ENCODE peak calls at places on chromosomes 1 and 21, in seven cellular contexts. H is mesendoderm, V is H1, Y is IMR-90, N is H9, L is neuronal stem cell, S is mesenchymal stem cell. F is an unnamed sample.

GRCh38 chr1:69524010-69524409 is 43.7 kb upstream of the LRRC7 start:
- DNase-seq in H (no peak), V (no peak), Y (peak; percentile 46), N (no peak), L (no peak), S (peak; percentile 53), F (peak; percentile 8)

GRCh38 chr1:47587891-47588582 is 150.2 kb downstream of the FOXD2 start:
- DNase-seq in H (peak; percentile 42), V (peak; percentile 43), Y (no peak), N (peak; percentile 25), L (no peak), S (peak; percentile 36), F (no peak)

GRCh38 chr1:61084560-61084991 is 2.2 kb downstream of the NFIA start:
- DNase-seq in H (no peak), V (no peak), Y (no peak), N (no peak), L (no peak), S (no peak), F (no peak)

GRCh38 chr1:36253463-36253862 is 29.2 kb downstream of the THRAP3 start:
- DNase-seq in H (no peak), V (no peak), Y (peak; percentile 50), N (no peak), L (no peak), S (peak; percentile 73), F (no peak)

GRCh38 chr1:109617291-109617801 is 2.1 kb downstream of the GNAT2 start:
- DNase-seq in H (peak; percentile 95), V (no peak), Y (peak; percentile 97), N (peak; percentile 59), L (peak; percentile 59), S (peak; percentile 94), F (peak; percentile 41)

GRCh38 chr1:177979272-177979671 is 9.4 kb upstream of the SEC16B start:
- DNase-seq in H (no peak), V (no peak), Y (no peak), N (no peak), L (no peak), S (no peak), F (no peak)

GRCh38 chr1:36172983-36173382 is 17.0 kb downstream of the MAP7D1 start:
- DNase-seq in H (no peak), V (no peak), Y (peak; percentile 86), N (no peak), L (no peak), S (peak; percentile 73), F (no peak)

GRCh38 chr1:11013160-11013531 is 692 bp downstream of the TARDBP start:
- DNase-seq in H (no peak), V (no peak), Y (peak; percentile 14), N (no peak), L (no peak), S (peak; percentile 66), F (no peak)

GRCh38 chr1:49364676-49365075 is 588.0 kb upstream of the BEND5 start:
- DNase-seq in H (peak; percentile 39), V (no peak), Y (no peak), N (no peak), L (no peak), S (no peak), F (peak; percentile 1)

GRCh38 chr1:231934797-231935196 is 308.2 kb downstream of the DISC1 start:
- DNase-seq in H (peak; percentile 49), V (no peak), Y (peak; percentile 64), N (no peak), L (no peak), S (no peak), F (no peak)

GRCh38 chr1:89955806-89956205 is 39.1 kb upstream of the ZNF326 start:
- DNase-seq in H (no peak), V (no peak), Y (no peak), N (no peak), L (no peak), S (no peak), F (peak; percentile 57)

GRCh38 chr1:151875419-151876097 is 22.0 kb upstream of the THEM5 start:
- DNase-seq in H (no peak), V (no peak), Y (no peak), N (no peak), L (no peak), S (no peak), F (no peak)

GRCh38 chr1:6465461-6466005 is 440 bp downstream of the TNFRSF25 start:
- DNase-seq in H (no peak), V (peak; percentile 61), Y (no peak), N (no peak), L (no peak), S (no peak), F (no peak)

GRCh38 chr21:45366931-45367401 is 38.0 kb upstream of the COL18A1 start:
- DNase-seq in H (peak; percentile 57), V (no peak), Y (peak; percentile 98), N (no peak), L (no peak), S (peak; percentile 98), F (no peak)

GRCh38 chr1:216005916-216006315 is 417.3 kb downstream of the USH2A start:
- DNase-seq in H (no peak), V (no peak), Y (peak; percentile 71), N (no peak), L (no peak), S (no peak), F (no peak)

GRCh38 chr1:93958351-93959101 is 49.3 kb upstream of the GCLM start:
- DNase-seq in H (no peak), V (no peak), Y (no peak), N (no peak), L (no peak), S (no peak), F (no peak)

GRCh38 chr1:9388628-9389184 is 96.0 kb downstream of the SPSB1 start:
- DNase-seq in H (peak; percentile 55), V (no peak), Y (no peak), N (no peak), L (no peak), S (peak; percentile 81), F (no peak)

GRCh38 chr1:93608188-93609109 is 73.2 kb downstream of the BCAR3 start:
- DNase-seq in H (peak; percentile 67), V (no peak), Y (peak; percentile 31), N (no peak), L (no peak), S (peak; percentile 62), F (no peak)

GRCh38 chr1:5913078-5913845 is 79.0 kb downstream of the NPHP4 start:
- DNase-seq in H (peak; percentile 16), V (peak; percentile 42), Y (peak; percentile 34), N (peak; percentile 29), L (no peak), S (no peak), F (no peak)

GRCh38 chr1:62240651-62241050 is 46.0 kb downstream of the L1TD1 start:
- DNase-seq in H (no peak), V (no peak), Y (no peak), N (no peak), L (no peak), S (peak; percentile 12), F (no peak)

GRCh38 chr1:31694069-31694909 is 9.5 kb downstream of the COL16A1 start:
- DNase-seq in H (peak; percentile 59), V (no peak), Y (peak; percentile 15), N (no peak), L (no peak), S (no peak), F (no peak)

GRCh38 chr1:47330212-47330611 is 3.4 kb upstream of the CMPK1 start:
- DNase-seq in H (no peak), V (no peak), Y (no peak), N (no peak), L (no peak), S (no peak), F (no peak)

GRCh38 chr1:233518344-233518743 is 95.6 kb upstream of the KCNK1 start:
- DNase-seq in H (peak; percentile 80), V (peak; percentile 89), Y (no peak), N (peak; percentile 70), L (peak; percentile 42), S (peak; percentile 3), F (peak; percentile 14)

GRCh38 chr1:67831850-67832513 is 1.3 kb downstream of the GNG12 start:
- DNase-seq in H (peak; percentile 48), V (no peak), Y (peak; percentile 81), N (no peak), L (peak; percentile 26), S (peak; percentile 91), F (peak; percentile 83)

DNA sequence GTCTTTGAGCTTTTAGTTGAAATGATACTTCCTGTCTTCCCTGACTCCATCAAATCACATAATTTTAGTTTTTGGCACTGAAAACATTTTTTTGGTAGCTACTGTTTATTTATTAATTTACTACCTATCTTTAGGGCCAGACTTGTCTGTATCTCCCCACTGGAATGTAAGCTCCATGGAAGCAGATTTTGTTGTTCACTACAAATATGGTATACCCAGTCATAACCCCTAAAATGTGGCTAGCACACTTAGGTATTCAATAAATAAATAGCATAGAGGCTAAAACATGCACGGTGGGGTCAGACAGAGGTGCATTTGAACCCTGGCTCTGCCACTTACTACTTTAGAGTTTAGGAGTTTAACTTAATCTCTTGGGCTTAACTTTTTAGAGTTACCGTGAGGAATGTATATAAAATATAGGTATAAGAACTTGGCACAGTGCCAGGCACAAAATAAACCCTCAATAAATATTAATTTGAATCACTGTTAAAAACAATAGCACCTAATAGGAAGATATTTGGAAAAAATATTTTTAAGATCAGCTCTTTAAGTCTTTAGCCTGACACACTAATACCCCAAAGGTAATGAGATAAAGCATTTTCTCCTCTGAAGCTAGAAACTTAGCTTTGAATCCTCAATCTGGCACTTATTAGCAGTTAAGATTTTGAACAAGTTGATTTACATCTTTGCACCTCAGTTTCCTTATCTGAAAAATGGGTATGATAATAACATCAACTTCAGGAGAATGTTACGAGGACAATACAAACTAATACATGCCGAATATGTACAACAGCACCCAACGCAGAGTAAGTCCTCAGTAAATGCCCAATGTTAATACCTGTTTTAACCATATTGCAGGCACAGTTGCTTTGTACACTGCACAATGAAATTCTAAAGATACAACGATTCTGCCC is 59.6 kb upstream of the HP1BP3 start:
- DNase-seq in H (no peak), V (no peak), Y (peak; percentile 20), N (no peak), L (no peak), S (no peak), F (no peak)
- H3K18ac ChIP-seq in H (no peak overlapping the region), V (no peak overlapping the region), Y (peak overlapping the region; percentile 77), N (no peak overlapping the region), L (no peak overlapping the region), S (no peak overlapping the region), F (no peak overlapping the region)

GRCh38 chr1:118945460-118945859 is 42.7 kb downstream of the TBX15 start:
- DNase-seq in H (no peak), V (no peak), Y (no peak), N (no peak), L (no peak), S (no peak), F (no peak)
- H4K8ac ChIP-seq in H (no peak overlapping the region), V (no peak overlapping the region), Y (no peak overlapping the region), N (no peak overlapping the region), L (no peak overlapping the region), S (no peak overlapping the region), F (no peak overlapping the region)

GRCh38 chr1:32868085-32868484 is 2.6 kb downstream of the FNDC5 start:
- DNase-seq in H (no peak), V (no peak), Y (no peak), N (no peak), L (no peak), S (no peak), F (no peak)
- H2BK5ac ChIP-seq in H (no peak overlapping the region), V (no peak overlapping the region), Y (no peak overlapping the region), N (no peak overlapping the region), L (no peak overlapping the region), S (no peak overlapping the region), F (no peak overlapping the region)

DNA sequence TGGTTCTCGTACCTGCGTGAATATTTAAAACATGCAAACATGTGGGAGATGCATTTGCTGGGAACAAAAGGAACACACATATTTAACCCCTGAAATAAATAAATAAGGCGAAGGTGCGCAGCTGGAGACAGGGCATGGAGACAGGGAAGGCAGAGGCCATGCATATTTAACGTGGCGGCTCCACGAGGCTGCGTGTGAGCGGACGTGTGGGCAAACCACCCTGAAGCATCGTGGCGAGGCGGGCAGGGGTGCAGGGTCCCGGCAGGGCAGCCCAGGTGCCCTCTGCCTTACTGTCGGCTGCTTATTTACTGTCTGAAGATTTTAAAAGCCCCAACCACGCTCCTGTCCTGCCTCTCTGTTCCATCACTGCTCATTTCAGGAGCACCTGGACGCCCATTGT is 104.0 kb upstream of the ACTRT2 start:
- DNase-seq in H (no peak), V (no peak), Y (no peak), N (no peak), L (no peak), S (no peak), F (no peak)
- H3K18ac ChIP-seq in H (no peak overlapping the region), V (no peak overlapping the region), Y (no peak overlapping the region), N (no peak overlapping the region), L (peak overlapping the region; percentile 52), S (no peak overlapping the region), F (no peak overlapping the region)